ENCODE peak calls at places on chromosomes 12 and 14, in nine cellular contexts. O, M, Z, B, J, Y, X, N and R are unnamed samples.

GRCh38 chr12:83434600-83434999 is 747.9 kb downstream of the TMTC2 start:
- DNase-seq in O (no peak), N (no peak), Z (no peak), B (no peak), Y (no peak), X (no peak), J (no peak), M (no peak), R (no peak)

GRCh38 chr14:81221579-81222102 is 882 bp upstream of the GTF2A1 start:
- DNase-seq in B (no peak), Z (no peak), Y (peak; percentile 3), O (no peak), M (no peak), N (peak; percentile 24), X (no peak), J (peak; percentile 34), R (peak; percentile 50)

GRCh38 chr14:60805881-60806569 is 71.5 kb downstream of the MNAT1 start:
- DNase-seq in X (no peak), Y (peak; percentile 61), O (no peak), Z (no peak), J (no peak), N (no peak), B (no peak), M (no peak), R (no peak)

GRCh38 chr14:89058707-89059106 is 234.3 kb downstream of the TTC8 start:
- DNase-seq in X (no peak), Y (no peak), N (no peak), B (no peak), J (no peak), O (no peak), Z (no peak), M (no peak), R (no peak)

GRCh38 chr12:87274594-87275245 is 754.5 kb downstream of the C12orf50 start:
- DNase-seq in Z (no peak), J (peak; percentile 71), M (no peak), X (no peak), Y (no peak), N (peak; percentile 18), B (no peak), O (peak; percentile 34), R (peak; percentile 6)

GRCh38 chr12:6799147-6799546 is 9.8 kb downstream of the CD4 start:
- DNase-seq in Y (no peak), N (no peak), X (no peak), J (no peak), O (no peak), B (no peak), Z (no peak), M (no peak), R (no peak)

GRCh38 chr12:4780624-4781023 is 60.4 kb downstream of the GALNT8 start:
- DNase-seq in Y (no peak), N (no peak), O (no peak), M (peak; percentile 54), X (peak; percentile 65), B (no peak), J (no peak), Z (no peak), R (peak; percentile 75)

GRCh38 chr12:76611533-76611932 is 52.0 kb upstream of the OSBPL8 start:
- DNase-seq in Y (peak; percentile 98), Z (no peak), J (no peak), X (no peak), O (no peak), N (no peak), B (no peak), M (no peak), R (no peak)

GRCh38 chr14:71119075-71119474 is 211.8 kb downstream of the PCNX1 start:
- DNase-seq in O (no peak), X (no peak), B (no peak), Z (no peak), N (no peak), J (no peak), Y (no peak), M (no peak), R (no peak)

GRCh38 chr12:64903738-64904137 is 79.3 kb downstream of the TBC1D30 start:
- DNase-seq in Z (no peak), O (no peak), M (no peak), X (no peak), B (no peak), N (no peak), J (no peak), Y (no peak), R (no peak)

GRCh38 chr12:97005612-97006011 is 98.6 kb downstream of the NEDD1 start:
- DNase-seq in N (no peak), M (no peak), X (no peak), J (no peak), Y (no peak), O (no peak), B (no peak), Z (no peak), R (no peak)

GRCh38 chr12:125633686-125634085 is 568.5 kb downstream of the AACS start:
- DNase-seq in N (no peak), X (no peak), J (no peak), Y (no peak), M (no peak), O (no peak), B (no peak), Z (no peak), R (no peak)

GRCh38 chr12:100576311-100577036 is 3.0 kb downstream of the GAS2L3 start:
- DNase-seq in Y (peak; percentile 80), Z (no peak), M (no peak), J (no peak), O (no peak), X (no peak), B (no peak), N (no peak), R (no peak)

GRCh38 chr12:14828896-14829295 is 14.4 kb downstream of the ART4 start:
- DNase-seq in Y (peak; percentile 5), M (no peak), B (peak; percentile 12), N (peak; percentile 42), O (no peak), X (no peak), J (peak; percentile 40), Z (no peak), R (no peak)

GRCh38 chr12:75623631-75624118 is 112.3 kb upstream of the KRR1 start:
- DNase-seq in M (no peak), J (no peak), X (no peak), Z (no peak), B (no peak), N (no peak), O (no peak), Y (peak; percentile 81), R (no peak)

GRCh38 chr14:61598980-61599379 is 96.3 kb upstream of the HIF1A start:
- DNase-seq in J (no peak), Z (no peak), N (peak; percentile 41), M (no peak), O (no peak), B (no peak), Y (no peak), X (no peak), R (no peak)

GRCh38 chr14:100765991-100766390 is 39.3 kb downstream of the DLK1 start:
- DNase-seq in J (no peak), Z (no peak), B (no peak), O (no peak), Y (no peak), N (no peak), X (no peak), M (no peak), R (no peak)

GRCh38 chr12:1935700-1936378 is 17.4 kb upstream of the CACNA2D4 start:
- DNase-seq in O (no peak), X (no peak), M (peak; percentile 62), Y (no peak), Z (peak; percentile 36), J (no peak), B (no peak), N (no peak), R (peak; percentile 59)

GRCh38 chr12:65208957-65209654 is 39.7 kb downstream of the LEMD3 start:
- DNase-seq in M (no peak), N (no peak), Z (no peak), O (no peak), J (no peak), Y (no peak), X (no peak), B (no peak), R (no peak)